ENCODE peak calls at places on chromosomes 16 and 17, in six cellular contexts. One of them, this sample, is unnamed.

GRCh38 chr16:15822957-15823356 is 33.9 kb downstream of the MYH11 start:
- DNase-seq in amniotic stem cell: no peak
- DNase-seq in activated T-cell treated with anti-CD3 and anti-CD28 coated beads, Interleukin-2, amount 50 U/mL, for 48 hours: no peak
- DNase-seq in fibroblast of pulmonary artery: no peak
- DNase-seq in HFFc6: no peak
- DNase-seq in NCI-H748 treated with DMSO at 0.1 percent for 48 hours: no peak
- DNase-seq in this sample: no peak

GRCh38 chr16:85291302-85292148 is 179.3 kb upstream of the CIBAR2 start:
- DNase-seq in amniotic stem cell: no peak
- DNase-seq in activated T-cell treated with anti-CD3 and anti-CD28 coated beads, Interleukin-2, amount 50 U/mL, for 48 hours: no peak
- DNase-seq in fibroblast of pulmonary artery: no peak
- DNase-seq in HFFc6: no peak
- DNase-seq in NCI-H748 treated with DMSO at 0.1 percent for 48 hours: no peak
- DNase-seq in this sample: no peak

GRCh38 chr17:81735181-81736102 is 23.4 kb downstream of the SLC25A10 start:
- DNase-seq in amniotic stem cell: no peak
- DNase-seq in activated T-cell treated with anti-CD3 and anti-CD28 coated beads, Interleukin-2, amount 50 U/mL, for 48 hours: no peak
- DNase-seq in fibroblast of pulmonary artery: peak; percentile 32
- DNase-seq in HFFc6: no peak
- DNase-seq in NCI-H748 treated with DMSO at 0.1 percent for 48 hours: peak; percentile 67
- DNase-seq in this sample: peak; percentile 33

GRCh38 chr17:46171939-46172338 is 21.3 kb downstream of the KANSL1 start:
- DNase-seq in amniotic stem cell: no peak
- DNase-seq in activated T-cell treated with anti-CD3 and anti-CD28 coated beads, Interleukin-2, amount 50 U/mL, for 48 hours: no peak
- DNase-seq in fibroblast of pulmonary artery: no peak
- DNase-seq in HFFc6: no peak
- DNase-seq in NCI-H748 treated with DMSO at 0.1 percent for 48 hours: no peak
- DNase-seq in this sample: no peak

GRCh38 chr17:61698244-61698643 is 107.2 kb upstream of the NACA2 start:
- DNase-seq in amniotic stem cell: no peak
- DNase-seq in activated T-cell treated with anti-CD3 and anti-CD28 coated beads, Interleukin-2, amount 50 U/mL, for 48 hours: no peak
- DNase-seq in fibroblast of pulmonary artery: no peak
- DNase-seq in HFFc6: no peak
- DNase-seq in NCI-H748 treated with DMSO at 0.1 percent for 48 hours: no peak
- DNase-seq in this sample: no peak

GRCh38 chr16:22318690-22319358 is 21.6 kb downstream of the POLR3E start:
- DNase-seq in amniotic stem cell: no peak
- DNase-seq in activated T-cell treated with anti-CD3 and anti-CD28 coated beads, Interleukin-2, amount 50 U/mL, for 48 hours: peak; percentile 76
- DNase-seq in fibroblast of pulmonary artery: peak; percentile 48
- DNase-seq in HFFc6: peak; percentile 36
- DNase-seq in NCI-H748 treated with DMSO at 0.1 percent for 48 hours: no peak
- DNase-seq in this sample: peak; percentile 22

GRCh38 chr16:11610121-11610505 is 23.4 kb upstream of the LITAF start:
- DNase-seq in amniotic stem cell: no peak
- DNase-seq in activated T-cell treated with anti-CD3 and anti-CD28 coated beads, Interleukin-2, amount 50 U/mL, for 48 hours: no peak
- DNase-seq in fibroblast of pulmonary artery: no peak
- DNase-seq in HFFc6: no peak
- DNase-seq in NCI-H748 treated with DMSO at 0.1 percent for 48 hours: no peak
- DNase-seq in this sample: no peak

GRCh38 chr17:40545660-40546059 is 19.6 kb downstream of the CCR7 start:
- DNase-seq in amniotic stem cell: no peak
- DNase-seq in activated T-cell treated with anti-CD3 and anti-CD28 coated beads, Interleukin-2, amount 50 U/mL, for 48 hours: no peak
- DNase-seq in fibroblast of pulmonary artery: no peak
- DNase-seq in HFFc6: no peak
- DNase-seq in NCI-H748 treated with DMSO at 0.1 percent for 48 hours: no peak
- DNase-seq in this sample: no peak

GRCh38 chr17:16915752-16916556 is 56.0 kb downstream of the TNFRSF13B start:
- DNase-seq in amniotic stem cell: no peak
- DNase-seq in activated T-cell treated with anti-CD3 and anti-CD28 coated beads, Interleukin-2, amount 50 U/mL, for 48 hours: peak; percentile 65
- DNase-seq in fibroblast of pulmonary artery: peak; percentile 40
- DNase-seq in HFFc6: peak; percentile 28
- DNase-seq in NCI-H748 treated with DMSO at 0.1 percent for 48 hours: peak; percentile 68
- DNase-seq in this sample: peak; percentile 16